ENCODE peak calls at places on chromosomes 11 and 22, in six cellular contexts. R is IMR-90, B is heart left ventricle, I is ovary, S is transverse colon, K is A549. F is an unnamed sample. For H3K4me1, the result is how much of the 10 kb centered on the place peaks cover.

GRCh38 chr11:58047818-58048217 is 17.1 kb downstream of the OR6Q1 start:
- DNase-seq in R (no peak), B (no peak), I (no peak), S (no peak), K (no peak), F (no peak)

GRCh38 chr22:37345863-37346514 is 63.7 kb downstream of the CYTH4 start:
- DNase-seq in R (peak), B (peak), I (peak), S (peak), K (no peak), F (no peak)

GRCh38 chr11:102589047-102589459 is 36.1 kb downstream of the MMP20 start:
- DNase-seq in R (no peak), B (no peak), I (no peak), S (no peak), K (no peak), F (no peak)

GRCh38 chr22:27801197-27801615 is 350 bp downstream of the MN1 start:
- DNase-seq in R (peak), B (no peak), I (no peak), S (peak), K (peak), F (no peak)

GRCh38 chr11:70360211-70360610 is 38.1 kb upstream of the CTTN start:
- DNase-seq in R (no peak), B (no peak), I (no peak), S (no peak), K (no peak), F (no peak)

GRCh38 chr11:75597636-75598035 is 35.6 kb downstream of the SERPINH1 start:
- DNase-seq in R (no peak), B (no peak), I (no peak), S (no peak), K (peak), F (no peak)

GRCh38 chr11:63564056-63564784 is 1.0 kb upstream of the PLAAT2 start:
- DNase-seq in R (no peak), B (no peak), I (no peak), S (no peak), K (no peak), F (peak)

GRCh38 chr11:13030857-13031256 is 21.7 kb downstream of the RASSF10 start:
- DNase-seq in R (no peak), B (peak), I (no peak), S (peak), K (no peak), F (no peak)

GRCh38 chr11:121426476-121427454 is 25.3 kb upstream of the SORL1 start:
- DNase-seq in R (no peak), B (peak), I (peak), S (peak), K (peak), F (peak)

GRCh38 chr22:46136539-46137217 is 13.6 kb upstream of the PPARA start:
- DNase-seq in R (no peak), B (no peak), I (peak), S (no peak), K (no peak), F (no peak)

GRCh38 chr11:6862961-6863360 is at the start of gene OR10A2:
- DNase-seq in R (peak), B (no peak), I (no peak), S (no peak), K (no peak), F (no peak)

GRCh38 chr11:45527898-45528297 is 137.5 kb downstream of the CHST1 start:
- DNase-seq in R (no peak), B (no peak), I (no peak), S (no peak), K (no peak), F (no peak)

GRCh38 chr11:72703281-72704008 is 29.2 kb upstream of the PDE2A start:
- DNase-seq in R (peak), B (peak), I (peak), S (no peak), K (no peak), F (peak)

DNA sequence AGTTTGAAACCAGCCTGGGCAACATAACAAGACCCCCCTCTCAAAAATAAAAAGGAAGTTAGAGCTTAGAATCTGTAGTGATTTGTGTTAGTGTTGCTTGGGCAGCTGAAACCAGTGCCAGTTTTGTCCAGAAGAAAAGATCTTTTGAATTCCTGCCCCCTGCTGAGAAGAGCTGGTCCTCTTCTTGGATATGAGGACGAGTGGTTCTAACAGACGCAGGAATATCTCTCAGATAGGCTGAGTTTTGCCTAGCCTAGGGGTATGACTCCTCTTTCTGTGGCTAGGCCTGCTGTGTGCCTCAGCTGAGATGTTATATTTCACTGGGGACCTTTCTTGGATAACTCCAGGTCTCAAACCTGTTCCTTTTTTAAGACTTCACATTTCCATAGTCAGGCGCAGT is 102.8 kb downstream of the STIM1 start:
- DNase-seq in R (no peak), B (no peak), I (no peak), S (no peak), K (no peak), F (no peak)
- H3K4me1 ChIP-seq in R (under half), B (under half), I (under half), S (under half), K (under half), F (under half)

GRCh38 chr11:134606251-134606650 is 194.2 kb upstream of the B3GAT1 start:
- DNase-seq in R (no peak), B (no peak), I (no peak), S (no peak), K (no peak), F (no peak)
- TF ChIP-seq POLR2A in R (no peak), B (no peak), I (no peak), S (no peak), K (no peak), F (no peak)

GRCh38 chr11:38043060-38043459 is 1445.0 kb upstream of the RAG2 start:
- DNase-seq in R (no peak), B (no peak), I (no peak), S (no peak), K (no peak), F (no peak)

DNA sequence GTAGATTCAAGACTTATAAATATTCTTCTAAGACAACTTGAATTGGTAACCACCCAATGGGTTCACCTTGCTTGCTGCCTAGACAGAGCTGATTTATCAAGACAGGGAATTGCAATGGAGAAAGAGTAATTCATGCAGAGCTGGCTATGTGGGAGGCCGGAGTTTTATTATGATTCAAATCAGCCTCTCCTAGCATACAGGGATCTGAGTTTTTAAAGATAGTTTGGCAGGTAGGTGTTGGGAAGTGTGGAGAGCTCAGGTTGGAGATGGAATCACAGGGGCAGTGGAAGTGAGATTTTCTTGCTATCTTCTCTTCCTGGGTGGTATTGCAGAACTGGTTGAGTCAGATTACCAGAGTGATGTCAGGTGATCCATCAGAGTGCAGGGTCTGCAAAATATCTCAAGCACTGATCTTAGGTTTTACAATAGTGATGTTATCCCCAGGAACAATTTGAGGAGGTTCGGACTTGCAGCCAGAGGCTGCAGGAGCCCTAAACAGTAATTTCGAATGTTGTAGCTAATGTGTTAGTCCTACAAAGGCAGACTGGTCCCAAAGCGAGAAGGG is 1448.6 kb upstream of the RAG2 start:
- DNase-seq in R (no peak), B (no peak), I (no peak), S (no peak), K (no peak), F (no peak)
- H3K4me3 ChIP-seq in R (no peak), B (no peak), I (no peak), S (no peak), K (no peak), F (no peak)

GRCh38 chr22:21881841-21882753 is 14.7 kb upstream of the MAPK1 start:
- DNase-seq in R (no peak), B (no peak), I (no peak), S (no peak), K (no peak), F (no peak)

GRCh38 chr22:21889251-21889990 is 22.0 kb upstream of the MAPK1 start:
- DNase-seq in R (no peak), B (no peak), I (no peak), S (no peak), K (no peak), F (no peak)

DNA sequence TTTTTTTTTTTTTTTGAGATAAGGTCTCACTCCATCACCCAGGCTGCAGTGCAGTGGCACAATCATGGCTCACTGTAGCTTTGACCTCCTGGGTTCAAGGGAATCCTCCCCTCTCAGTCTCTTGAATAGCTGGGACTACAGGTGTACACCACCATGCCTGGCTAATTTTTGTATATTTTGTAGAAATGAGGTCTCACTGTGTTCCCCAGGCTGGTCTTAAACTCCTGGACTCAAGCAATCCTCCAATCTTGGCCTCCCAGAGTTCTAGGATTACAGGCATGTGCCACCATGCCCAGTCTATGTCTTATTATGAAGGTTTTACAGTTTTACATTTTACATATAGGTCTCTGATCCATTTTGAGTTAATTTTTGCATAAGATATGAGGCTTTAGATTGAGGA is 20.4 kb upstream of the MAPK1 start:
- DNase-seq in R (no peak), B (no peak), I (no peak), S (no peak), K (no peak), F (no peak)
- H3K4me1 ChIP-seq in R (under half), B (under half), I (under half), S (under half), K (under half), F (under half)

GRCh38 chr22:39502109-39502788 is at the start of gene MIEF1:
- DNase-seq in R (peak), B (peak), I (peak), S (peak), K (peak), F (peak)
- TF ChIP-seq POLR2A in R (no peak), B (no peak), I (peak), S (peak), K (peak), F (peak)

GRCh38 chr11:848988-849824 is 6.6 kb downstream of the TSPAN4 start:
- DNase-seq in R (no peak), B (no peak), I (no peak), S (no peak), K (no peak), F (no peak)

GRCh38 chr11:849951-850776 is 7.5 kb downstream of the TSPAN4 start:
- DNase-seq in R (no peak), B (no peak), I (no peak), S (no peak), K (no peak), F (no peak)

GRCh38 chr11:846496-847098 is 3.9 kb downstream of the TSPAN4 start:
- DNase-seq in R (peak), B (no peak), I (no peak), S (no peak), K (no peak), F (no peak)

GRCh38 chr11:847876-848275 is 5.2 kb downstream of the TSPAN4 start:
- DNase-seq in R (no peak), B (no peak), I (no peak), S (no peak), K (no peak), F (no peak)

DNA sequence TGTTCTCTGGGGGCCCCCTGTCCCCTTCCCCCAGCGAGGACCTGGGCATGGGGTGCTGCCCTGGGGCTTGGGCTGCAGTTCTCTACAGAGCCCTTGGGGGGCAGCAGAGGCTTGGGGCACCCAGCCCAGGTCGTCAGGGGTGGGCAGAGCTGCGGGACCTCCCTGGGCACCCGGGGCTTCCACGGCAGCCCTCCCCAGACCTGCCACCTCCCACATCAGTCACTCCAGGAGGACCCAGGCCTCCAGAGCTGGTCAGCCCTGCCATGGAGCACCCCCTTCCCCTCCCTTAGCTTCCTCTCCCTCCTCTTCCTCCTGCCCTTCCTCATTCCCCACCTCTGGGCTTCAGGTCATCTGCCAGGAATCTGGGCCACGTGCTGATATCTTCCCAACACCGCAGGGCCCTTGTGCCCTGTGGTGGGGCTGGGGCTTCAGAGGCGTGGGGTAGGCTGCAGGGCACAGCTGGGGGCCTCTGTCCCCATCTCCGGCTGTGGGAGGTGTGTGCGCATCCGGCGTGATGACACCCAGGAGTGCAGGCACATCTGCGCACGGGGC is 5.8 kb downstream of the TSPAN4 start:
- DNase-seq in R (no peak), B (no peak), I (no peak), S (peak), K (peak), F (no peak)
- H3K4me3 ChIP-seq in R (no peak), B (no peak), I (no peak), S (no peak), K (no peak), F (no peak)

GRCh38 chr22:21707677-21708076 is 27.9 kb downstream of the YPEL1 start:
- DNase-seq in R (peak), B (no peak), I (no peak), S (no peak), K (no peak), F (no peak)

GRCh38 chr22:21709688-21710087 is 25.9 kb downstream of the YPEL1 start:
- DNase-seq in R (no peak), B (no peak), I (no peak), S (no peak), K (no peak), F (no peak)

GRCh38 chr22:21710156-21710555 is 25.4 kb downstream of the YPEL1 start:
- DNase-seq in R (peak), B (no peak), I (no peak), S (no peak), K (no peak), F (no peak)

GRCh38 chr22:21711851-21712250 is 23.7 kb downstream of the YPEL1 start:
- DNase-seq in R (no peak), B (no peak), I (no peak), S (no peak), K (no peak), F (no peak)

DNA sequence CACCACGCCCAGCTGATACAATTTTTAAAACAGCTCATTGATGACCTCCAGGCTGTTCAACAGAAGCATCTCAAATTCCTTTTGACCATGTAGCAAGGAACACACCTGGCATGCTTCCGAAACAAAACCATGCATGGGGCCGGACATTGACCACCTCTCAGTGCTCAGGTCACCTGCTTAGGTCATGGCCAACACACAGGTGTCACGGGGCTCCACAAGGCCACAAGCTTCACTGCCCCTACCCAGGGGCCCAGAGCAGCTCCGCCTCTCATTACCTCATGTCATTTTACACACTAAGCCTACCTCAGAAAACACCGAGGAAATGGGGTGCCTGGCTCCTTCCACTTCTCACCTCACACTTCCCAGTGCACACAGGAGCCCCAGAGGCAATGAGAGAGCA is 26.6 kb downstream of the YPEL1 start:
- DNase-seq in R (no peak), B (no peak), I (no peak), S (no peak), K (no peak), F (no peak)
- H3K4me1 ChIP-seq in R (under half), B (under half), I (under half), S (under half), K (under half), F (under half)

DNA sequence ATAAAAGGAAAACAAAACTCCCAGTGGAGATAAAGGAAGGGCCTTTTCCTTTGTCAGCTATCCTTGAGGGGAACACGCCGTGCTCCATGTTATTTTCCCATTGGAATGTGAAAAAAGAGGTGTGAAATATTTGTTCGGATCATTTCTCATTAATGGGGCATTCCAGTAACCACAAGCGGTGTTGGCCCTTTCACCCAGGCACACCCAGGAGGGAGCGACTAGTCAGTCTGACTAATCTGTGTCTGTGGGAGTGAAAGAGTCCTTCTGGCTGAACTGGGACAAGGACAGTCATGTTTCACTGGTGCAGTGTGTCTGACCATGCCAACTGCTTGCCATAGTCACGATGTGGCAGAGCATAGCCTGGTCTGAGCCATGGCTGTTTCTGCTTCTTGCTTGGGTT is 13.0 kb upstream of the MYEOV start:
- DNase-seq in R (peak), B (no peak), I (no peak), S (no peak), K (peak), F (no peak)
- TF ChIP-seq POLR2A in R (no peak), B (no peak), I (no peak), S (no peak), K (no peak), F (no peak)

F was measured in sigmoid colon.